ENCODE peak calls at places on chromosomes 4 and X, in ten cellular contexts. C, B, O, W, F, N, V, I, H and A are unnamed samples.

GRCh38 chr4:166165829-166166420 is 292.9 kb downstream of the TLL1 start:
- DNase-seq in I (no peak), N (no peak), B (no peak), W (peak), C (peak), F (peak), V (no peak), H (peak), O (peak), A (no peak)

GRCh38 chr4:37648084-37648817 is 37.9 kb downstream of the RELL1 start:
- DNase-seq in F (no peak), W (peak), C (peak), I (peak), H (no peak), O (no peak), V (no peak), B (no peak), N (peak), A (no peak)

GRCh38 chrX:118521435-118521834 is 25.8 kb downstream of the DOCK11 start:
- DNase-seq in I (no peak), O (no peak), F (no peak), V (no peak), C (peak), W (peak), H (no peak), N (no peak), B (no peak), A (no peak)

GRCh38 chrX:130082244-130083106 is 27.8 kb downstream of the ELF4 start:
- DNase-seq in O (no peak), I (peak), N (peak), H (no peak), W (no peak), F (peak), B (peak), V (peak), C (no peak), A (no peak)

GRCh38 chrX:10051866-10052265 is 84.7 kb downstream of the CLDN34 start:
- DNase-seq in I (no peak), N (no peak), O (no peak), V (no peak), W (no peak), H (no peak), C (no peak), B (no peak), F (no peak), A (no peak)

GRCh38 chr4:3869661-3870566 is 103.7 kb downstream of the ADRA2C start:
- DNase-seq in N (peak), F (no peak), W (no peak), H (no peak), I (no peak), V (no peak), C (no peak), O (no peak), B (peak), A (no peak)

GRCh38 chr4:18366762-18367358 is 345.3 kb upstream of the LCORL start:
- DNase-seq in N (no peak), O (peak), F (peak), V (no peak), C (peak), H (no peak), W (no peak), I (no peak), B (no peak), A (no peak)

GRCh38 chr4:37981844-37982720 is 21.9 kb downstream of the PTTG2 start:
- DNase-seq in N (no peak), W (no peak), V (no peak), H (no peak), B (no peak), I (no peak), O (no peak), C (peak), F (no peak), A (no peak)

GRCh38 chr4:56434599-56435000 is 815 bp downstream of the PPAT start:
- DNase-seq in N (peak), V (no peak), B (no peak), C (peak), W (no peak), O (peak), I (no peak), H (no peak), F (no peak), A (no peak)

GRCh38 chr4:72567821-72568620 is 1.0 kb downstream of the ADAMTS3 start:
- DNase-seq in H (peak), F (peak), N (peak), I (peak), C (peak), V (no peak), W (peak), O (peak), B (peak), A (peak)

GRCh38 chrX:10254746-10255145 is 98.0 kb downstream of the CLCN4 start:
- DNase-seq in N (no peak), V (no peak), H (no peak), C (no peak), I (no peak), F (no peak), W (no peak), B (no peak), O (no peak), A (no peak)

GRCh38 chrX:15245896-15246295 is 24.0 kb downstream of the ASB9 start:
- DNase-seq in H (no peak), C (no peak), V (no peak), F (no peak), N (no peak), O (no peak), W (no peak), B (no peak), I (no peak), A (no peak)

GRCh38 chrX:9055354-9055753 is 21.4 kb upstream of the FAM9B start:
- DNase-seq in F (no peak), I (no peak), H (no peak), B (no peak), O (no peak), C (no peak), V (no peak), W (no peak), N (no peak), A (no peak)

GRCh38 chrX:138745215-138745614 is 33.7 kb upstream of the FGF13 start:
- DNase-seq in W (no peak), I (no peak), V (no peak), C (peak), B (no peak), N (no peak), O (peak), F (no peak), H (peak), A (no peak)

GRCh38 chrX:138748480-138748879 is 37.0 kb upstream of the FGF13 start:
- DNase-seq in F (no peak), I (no peak), B (no peak), H (no peak), C (no peak), V (no peak), O (peak), N (no peak), W (no peak), A (no peak)
- TF ChIP-seq CTCF in F (peak), I (peak), B (peak), H (peak), C (peak), V (no peak), O (peak), N (peak), W (peak), A (peak)

DNA sequence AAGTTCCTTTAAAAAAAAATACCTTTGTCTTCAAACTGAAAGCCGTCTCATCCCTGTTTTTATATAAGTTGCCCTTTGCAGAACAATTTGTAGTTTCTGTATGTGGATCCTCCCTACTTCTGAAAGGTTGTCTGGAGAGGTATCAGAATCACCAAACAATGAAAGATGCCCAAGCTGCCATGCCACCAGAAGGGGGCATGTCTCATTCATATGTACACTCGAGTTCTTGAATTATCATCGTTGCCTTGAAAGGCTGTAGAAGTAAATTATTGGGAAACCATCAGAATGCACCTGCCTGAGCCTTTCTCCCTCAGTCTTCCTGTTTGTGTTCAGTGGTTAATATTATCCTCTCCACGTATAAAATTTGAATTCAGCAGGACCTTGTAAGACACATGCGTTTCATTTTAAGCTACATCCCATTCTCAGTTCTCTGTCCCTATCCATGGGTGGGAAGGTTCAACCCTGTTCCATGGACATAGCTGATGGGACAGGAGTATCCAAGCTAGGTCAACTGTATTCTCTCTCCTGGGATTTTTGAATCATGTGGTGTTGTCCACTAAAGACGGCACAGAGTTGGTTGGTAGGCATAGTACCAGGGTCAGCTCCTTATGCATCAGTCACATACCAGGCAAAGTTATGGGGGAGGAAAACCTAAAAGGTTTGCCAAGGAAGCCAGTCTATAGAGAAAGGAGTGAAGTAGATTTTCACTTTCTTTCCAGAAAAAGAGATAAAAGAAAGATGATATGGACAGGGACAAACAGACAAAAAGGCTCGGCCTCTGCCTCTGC is 24.0 kb downstream of the GALNT7 start:
- DNase-seq in H (no peak), W (no peak), F (no peak), C (no peak), N (no peak), B (no peak), V (no peak), I (no peak), O (no peak), A (no peak)
- TF ChIP-seq CTCF in H (no peak), W (no peak), F (peak), C (peak), N (no peak), B (no peak), V (peak), I (no peak), O (peak), A (peak)

GRCh38 chr4:22787753-22788389 is 95.1 kb downstream of the GBA3 start:
- DNase-seq in H (no peak), F (no peak), O (no peak), W (no peak), V (no peak), I (no peak), N (no peak), B (no peak), C (no peak), A (no peak)
- TF ChIP-seq CTCF in H (no peak), F (no peak), O (no peak), W (no peak), V (no peak), I (no peak), N (no peak), B (no peak), C (no peak), A (no peak)

DNA sequence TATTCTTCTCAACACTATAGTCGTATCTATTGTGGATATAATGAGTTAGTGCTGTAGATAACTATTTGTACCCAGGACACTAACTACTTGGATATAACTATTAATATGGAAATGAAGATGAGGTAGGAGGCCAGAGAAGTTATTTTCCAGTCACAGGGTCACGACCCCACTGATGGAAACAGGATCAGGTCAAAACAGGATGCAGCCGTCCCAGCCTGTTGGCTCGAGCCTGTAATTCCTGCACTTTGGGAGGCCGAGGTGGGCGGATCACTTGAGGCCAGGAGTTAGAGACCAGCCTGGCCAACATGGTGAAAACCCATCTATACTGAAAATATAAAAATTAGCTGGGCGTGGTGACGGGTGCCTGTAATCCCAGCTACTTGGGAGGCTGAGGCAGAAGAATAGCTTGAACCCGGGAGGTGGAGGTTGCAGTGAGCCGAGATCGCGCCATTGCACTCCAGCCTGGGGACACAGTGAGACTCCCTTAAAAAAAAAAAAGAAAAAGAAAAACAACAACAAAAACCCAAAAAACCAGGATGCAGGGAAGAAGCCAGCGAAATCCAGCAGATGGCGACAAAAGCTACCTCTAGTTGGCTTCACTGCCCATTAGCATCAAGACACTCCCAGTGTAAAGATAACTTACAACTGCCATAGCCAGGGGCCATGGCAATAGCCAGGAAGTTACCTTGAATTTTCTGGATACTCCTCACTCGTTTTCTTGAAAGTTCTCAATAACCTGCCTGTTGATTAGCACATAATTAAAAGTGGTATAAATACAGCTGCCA is 37.9 kb upstream of the NKAP start:
- DNase-seq in N (no peak), H (peak), C (no peak), F (no peak), I (no peak), O (peak), B (no peak), W (no peak), V (no peak), A (no peak)
- TF ChIP-seq CTCF in N (peak), H (peak), C (peak), F (peak), I (no peak), O (peak), B (no peak), W (peak), V (no peak), A (peak)

GRCh38 chr4:82584921-82585320 is 23.1 kb upstream of the TMEM150C start:
- DNase-seq in V (no peak), F (no peak), H (no peak), N (no peak), B (no peak), O (no peak), W (no peak), C (no peak), I (no peak), A (no peak)

GRCh38 chr4:82583897-82584604 is 22.3 kb upstream of the TMEM150C start:
- DNase-seq in W (no peak), C (no peak), O (no peak), I (no peak), N (no peak), F (no peak), B (no peak), H (no peak), V (no peak), A (no peak)

GRCh38 chr4:82577451-82577850 is 15.7 kb upstream of the TMEM150C start:
- DNase-seq in B (no peak), H (no peak), C (no peak), N (no peak), I (no peak), W (no peak), O (no peak), F (no peak), V (no peak), A (no peak)

GRCh38 chr4:82579932-82580331 is 18.1 kb upstream of the TMEM150C start:
- DNase-seq in W (no peak), O (no peak), N (no peak), B (no peak), I (no peak), H (no peak), V (no peak), F (no peak), C (no peak), A (no peak)

GRCh38 chr4:82578935-82579334 is 17.1 kb upstream of the TMEM150C start:
- DNase-seq in W (no peak), H (no peak), C (no peak), N (no peak), B (no peak), V (no peak), O (no peak), F (no peak), I (no peak), A (no peak)
- TF ChIP-seq CTCF in W (peak), H (peak), C (peak), N (no peak), B (no peak), V (no peak), O (peak), F (no peak), I (no peak), A (peak)